ENCODE peak calls at places on chromosomes 3 and 15, in four cellular contexts. M is heart left ventricle, S is OCI-LY7, Z is heart right ventricle. I is an unnamed sample.
A peak's percentile ranks its signal among the peaks of the same experiment; 100 is the strongest.

GRCh38 chr15:79595995-79596622 is 164.0 kb downstream of the MINAR1 start:
- DNase-seq in M (peak; percentile 9), S (peak; percentile 92), Z (peak; percentile 8), I (peak; percentile 89)

GRCh38 chr3:64031540-64032533 is 8.5 kb upstream of the PSMD6 start:
- DNase-seq in Z (no peak), M (no peak), S (no peak), I (no peak)

GRCh38 chr15:80693682-80694623 is 1.2 kb upstream of the ABHD17C start:
- DNase-seq in Z (no peak), S (peak; percentile 20), M (peak; percentile 8), I (no peak)

GRCh38 chr3:100426029-100426682 is 24.8 kb downstream of the LNP1 start:
- DNase-seq in M (no peak), Z (no peak), S (no peak), I (no peak)

GRCh38 chr3:62559831-62560445 is 186.6 kb upstream of the FEZF2 start:
- DNase-seq in S (peak; percentile 26), Z (no peak), M (no peak), I (no peak)

GRCh38 chr3:25689226-25689625 is 24.5 kb upstream of the TOP2B start:
- DNase-seq in M (no peak), S (no peak), Z (no peak), I (no peak)

GRCh38 chr3:105731686-105732085 is 137.1 kb downstream of the CBLB start:
- DNase-seq in M (no peak), Z (no peak), S (no peak), I (no peak)

GRCh38 chr15:98878172-98878571 is 129.4 kb downstream of the PGPEP1L start:
- DNase-seq in M (no peak), S (no peak), Z (no peak), I (no peak)

GRCh38 chr3:143465638-143466037 is 346.1 kb downstream of the CHST2 start:
- DNase-seq in M (no peak), S (no peak), Z (no peak), I (no peak)

GRCh38 chr15:76398702-76399101 is 62.1 kb downstream of the ISL2 start:
- DNase-seq in M (no peak), S (no peak), Z (no peak), I (no peak)

GRCh38 chr15:91535856-91536500 is 317.5 kb upstream of the SLCO3A1 start:
- DNase-seq in M (no peak), S (no peak), Z (no peak), I (no peak)

GRCh38 chr15:88913017-88913849 is at the start of gene MFGE8:
- DNase-seq in Z (peak; percentile 84), S (peak; percentile 74), M (peak; percentile 84), I (peak; percentile 95)

DNA sequence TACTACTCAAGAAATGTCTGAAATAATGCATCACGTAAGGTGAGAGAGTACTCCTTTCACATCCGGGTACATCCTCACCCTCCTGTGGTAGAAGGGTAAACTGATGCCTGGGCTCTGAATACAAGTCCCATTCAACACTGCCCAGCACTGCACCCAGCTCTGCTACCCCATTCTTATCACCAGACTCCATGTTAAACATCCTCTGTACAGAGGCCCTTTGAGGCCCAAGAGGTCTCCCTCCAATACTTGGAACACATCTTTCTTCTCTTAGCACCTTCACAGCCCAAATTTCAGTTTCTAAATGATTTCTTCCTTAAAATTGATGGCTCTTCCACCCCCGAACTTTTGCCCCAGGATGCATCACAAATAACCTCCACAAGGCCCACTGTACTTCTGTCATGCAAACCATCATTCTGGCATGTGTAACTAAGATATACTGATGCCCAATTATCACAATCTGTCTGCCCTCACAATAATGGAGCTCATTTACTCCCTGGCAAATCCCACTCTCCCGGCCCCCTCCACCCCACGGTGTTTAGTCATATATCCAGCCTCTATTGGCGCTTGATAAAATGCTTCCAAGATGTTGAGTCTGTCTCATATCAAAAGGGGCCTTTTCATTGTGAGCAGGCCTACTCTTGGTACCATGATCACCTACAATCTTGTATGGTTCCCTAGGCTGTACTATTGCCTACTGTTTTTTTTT is 12.6 kb upstream of the GPX1 start:
- DNase-seq in Z (no peak), M (no peak), S (no peak), I (no peak)
- H3K36me3 ChIP-seq in Z (no peaks in the 10 kb centered on the region), M (peaks cover 74% of the 10 kb centered on the region), S (peaks cover 98% of the 10 kb centered on the region), I (peaks cover 29% of the 10 kb centered on the region)

GRCh38 chr15:49190586-49190985 is 20.5 kb downstream of the GALK2 start:
- DNase-seq in M (no peak), Z (no peak), S (no peak), I (no peak)

GRCh38 chr15:49187537-49188245 is 17.6 kb downstream of the GALK2 start:
- DNase-seq in M (no peak), S (no peak), Z (no peak), I (no peak)

GRCh38 chr15:49185473-49185872 is 15.4 kb downstream of the GALK2 start:
- DNase-seq in S (no peak), M (no peak), Z (no peak), I (no peak)

GRCh38 chr15:49191892-49192291 is 21.8 kb downstream of the GALK2 start:
- DNase-seq in M (no peak), Z (no peak), S (no peak), I (no peak)

GRCh38 chr15:49188933-49189332 is 18.9 kb downstream of the GALK2 start:
- DNase-seq in Z (no peak), M (no peak), S (no peak), I (no peak)
- H3K36me3 ChIP-seq in Z (no peaks in the 10 kb centered on the region), M (no peaks in the 10 kb centered on the region), S (no peaks in the 10 kb centered on the region), I (no peaks in the 10 kb centered on the region)

GRCh38 chr3:27357665-27358258 is 11.4 kb downstream of the NEK10 start:
- DNase-seq in Z (peak; percentile 32), M (peak; percentile 25), S (peak; percentile 64), I (peak; percentile 32)
- H3K36me3 ChIP-seq in Z (no peaks in the 10 kb centered on the region), M (no peaks in the 10 kb centered on the region), S (no peaks in the 10 kb centered on the region), I (no peaks in the 10 kb centered on the region)

GRCh38 chr3:30649572-30650310 is 43.3 kb downstream of the TGFBR2 start:
- DNase-seq in S (peak; percentile 77), M (no peak), Z (no peak), I (no peak)
- H3K36me3 ChIP-seq in S (peaks cover 88% of the 10 kb centered on the region), M (peaks cover 75% of the 10 kb centered on the region), Z (no peaks in the 10 kb centered on the region), I (peaks cover 13% of the 10 kb centered on the region)

GRCh38 chr3:85050806-85051205 is 92.0 kb downstream of the CADM2 start:
- DNase-seq in S (no peak), M (no peak), Z (no peak), I (no peak)

DNA sequence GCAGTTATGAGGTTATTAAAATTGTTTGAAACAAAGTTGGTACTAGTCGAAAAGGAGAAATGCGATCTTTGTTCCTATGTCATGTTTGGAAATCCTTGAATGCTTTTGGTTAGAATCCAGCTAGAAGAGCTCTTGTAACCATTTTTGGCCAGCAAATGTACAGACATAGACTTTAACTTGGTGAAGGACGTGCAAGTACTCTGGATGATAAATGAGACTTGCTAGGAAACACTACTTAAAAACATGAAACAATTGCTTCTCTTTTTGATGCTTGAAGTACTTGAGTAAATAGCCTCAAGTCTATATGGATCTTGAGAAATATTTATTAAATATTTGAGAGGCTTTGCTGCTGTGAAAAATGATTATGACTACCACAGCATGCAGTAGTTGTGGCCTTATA is 95.8 kb downstream of the CADM2 start:
- DNase-seq in S (no peak), Z (no peak), M (no peak), I (no peak)
- H3K36me3 ChIP-seq in S (no peaks in the 10 kb centered on the region), Z (no peaks in the 10 kb centered on the region), M (no peaks in the 10 kb centered on the region), I (no peaks in the 10 kb centered on the region)

GRCh38 chr15:44623178-44623577 is 40.3 kb downstream of the SPG11 start:
- DNase-seq in Z (no peak), S (no peak), M (no peak), I (no peak)
- H3K36me3 ChIP-seq in Z (no peaks in the 10 kb centered on the region), S (peaks cover 90% of the 10 kb centered on the region), M (peaks cover 81% of the 10 kb centered on the region), I (peaks cover 6% of the 10 kb centered on the region)

GRCh38 chr15:67179411-67179995 is 75.0 kb downstream of the AAGAB start:
- DNase-seq in Z (no peak), S (no peak), M (no peak), I (no peak)
- H3K36me3 ChIP-seq in Z (no peaks in the 10 kb centered on the region), S (peaks cover 46% of the 10 kb centered on the region), M (peaks cover 12% of the 10 kb centered on the region), I (peaks cover 1% of the 10 kb centered on the region)

I was measured in H7.